ENCODE peak calls at places on chromosomes 5 and 9, in eight cellular contexts. B is colonic mucosa, K is nephron progenitor cell, Q is HCT116, Y is adrenal gland, J is fibroblast of pulmonary artery, F is SK-N-SH, S is GM12865. M is an unnamed sample.

GRCh38 chr5:32096891-32097592 is 77.1 kb downstream of the GOLPH3 start:
- DNase-seq in F (no peak), J (no peak), K (no peak), B (no peak), Q (no peak), Y (no peak), S (no peak), M (no peak)

GRCh38 chr9:128771094-128771721 is 519 bp downstream of the ZER1 start:
- DNase-seq in Y (peak), Q (no peak), S (peak), K (no peak), B (peak), F (no peak), J (peak), M (no peak)

GRCh38 chr5:109921735-109922395 is 232.1 kb downstream of the MAN2A1 start:
- DNase-seq in B (no peak), K (no peak), S (peak), Q (no peak), F (no peak), J (no peak), Y (no peak), M (no peak)

GRCh38 chr5:115168829-115169391 is 798 bp downstream of the TRIM36 start:
- DNase-seq in F (peak), K (peak), J (no peak), Y (no peak), S (peak), B (peak), Q (no peak), M (peak)

GRCh38 chr9:15231788-15232635 is 75.0 kb downstream of the TTC39B start:
- DNase-seq in K (peak), F (peak), J (peak), Y (peak), Q (peak), B (no peak), S (peak), M (peak)

GRCh38 chr5:38497946-38498345 is 58.5 kb downstream of the LIFR start:
- DNase-seq in F (no peak), S (no peak), Y (no peak), K (no peak), B (no peak), Q (peak), J (peak), M (no peak)

GRCh38 chr9:80489329-80489728 is 917.6 kb downstream of the TLE4 start:
- DNase-seq in F (no peak), J (no peak), K (no peak), S (no peak), Q (no peak), Y (no peak), B (no peak), M (no peak)

GRCh38 chr5:38535281-38535750 is 21.1 kb downstream of the LIFR start:
- DNase-seq in F (no peak), J (peak), Q (no peak), S (no peak), K (no peak), Y (no peak), B (no peak), M (no peak)

GRCh38 chr9:13358128-13358527 is 78.6 kb upstream of the MPDZ start:
- DNase-seq in B (no peak), Y (no peak), F (no peak), Q (no peak), J (peak), S (no peak), K (no peak), M (no peak)

GRCh38 chr5:76542887-76543690 is 80.1 kb downstream of the F2RL2 start:
- DNase-seq in K (peak), Q (no peak), J (no peak), S (peak), Y (no peak), B (no peak), F (no peak), M (no peak)

GRCh38 chr5:149221326-149221725 is 50.3 kb upstream of the AFAP1L1 start:
- DNase-seq in Q (no peak), F (no peak), J (peak), S (no peak), K (no peak), Y (no peak), B (no peak), M (no peak)

GRCh38 chr9:91248707-91249106 is 113.0 kb downstream of the AUH start:
- DNase-seq in J (no peak), Y (no peak), K (no peak), F (no peak), B (no peak), Q (no peak), S (no peak), M (no peak)

GRCh38 chr9:131732636-131733340 is 7.1 kb downstream of the RAPGEF1 start:
- DNase-seq in K (no peak), B (no peak), J (no peak), Q (no peak), Y (no peak), S (peak), F (no peak), M (no peak)

GRCh38 chr5:67578011-67578410 is 381.4 kb upstream of the CD180 start:
- DNase-seq in F (no peak), Q (no peak), Y (no peak), J (no peak), B (no peak), S (no peak), K (no peak), M (no peak)

GRCh38 chr5:127228540-127229184 is 61.9 kb upstream of the MEGF10 start:
- DNase-seq in J (no peak), Q (no peak), Y (no peak), K (peak), B (no peak), S (no peak), F (peak), M (no peak)

GRCh38 chr5:83255268-83255667 is 177.9 kb downstream of the XRCC4 start:
- DNase-seq in J (peak), K (no peak), F (no peak), S (no peak), Y (no peak), B (no peak), Q (no peak), M (no peak)

GRCh38 chr5:91176288-91177016 is 206.7 kb downstream of the ARRDC3 start:
- DNase-seq in B (no peak), K (no peak), Y (no peak), Q (no peak), S (no peak), F (no peak), J (no peak), M (no peak)

GRCh38 chr5:133291524-133291923 is 239.7 kb downstream of the HSPA4 start:
- DNase-seq in B (no peak), Q (no peak), J (no peak), F (no peak), K (no peak), S (no peak), Y (no peak), M (no peak)

GRCh38 chr5:169302491-169303118 is 1.7 kb upstream of the SLIT3 start:
- DNase-seq in S (peak), F (peak), B (peak), Q (peak), J (peak), Y (peak), K (peak), M (peak)

GRCh38 chr5:163379298-163380155 is 57.9 kb upstream of the CCNG1 start:
- DNase-seq in K (no peak), Q (peak), Y (no peak), B (no peak), S (no peak), J (peak), F (no peak), M (no peak)

GRCh38 chr5:136174021-136174659 is 18.8 kb downstream of the SMIM32 start:
- DNase-seq in J (peak), Q (peak), K (no peak), S (peak), B (no peak), F (peak), Y (no peak), M (peak)

GRCh38 chr9:99023831-99024230 is 80.1 kb downstream of the COL15A1 start:
- DNase-seq in Y (peak), Q (no peak), J (peak), B (no peak), K (no peak), F (peak), S (no peak), M (no peak)

GRCh38 chr5:168992687-168993086 is 308.3 kb downstream of the SLIT3 start:
- DNase-seq in B (no peak), S (no peak), F (peak), J (no peak), Q (peak), K (peak), Y (no peak), M (no peak)

GRCh38 chr9:109652971-109653370 is 127.0 kb upstream of the PALM2AKAP2 start:
- DNase-seq in Y (no peak), S (peak), B (no peak), K (no peak), F (peak), J (peak), Q (no peak), M (no peak)

GRCh38 chr9:115211413-115212204 is 93.7 kb upstream of the TNC start:
- DNase-seq in B (no peak), Q (no peak), J (no peak), F (no peak), Y (no peak), S (peak), K (no peak), M (peak)

GRCh38 chr9:133916159-133916541 is 76.0 kb downstream of the VAV2 start:
- DNase-seq in B (no peak), Q (no peak), F (no peak), Y (no peak), K (no peak), J (peak), S (no peak), M (no peak)

GRCh38 chr5:158874814-158875213 is 224.9 kb downstream of the EBF1 start:
- DNase-seq in B (no peak), J (no peak), Q (no peak), F (no peak), Y (no peak), K (no peak), S (peak), M (no peak)

GRCh38 chr9:115847245-115847644 is 306.3 kb upstream of the PAPPA start:
- DNase-seq in B (no peak), K (no peak), J (peak), F (no peak), S (no peak), Y (no peak), Q (no peak), M (no peak)

GRCh38 chr9:113963017-113963620 is 87.0 kb downstream of the ZNF618 start:
- DNase-seq in F (peak), B (peak), K (peak), Q (peak), J (peak), Y (peak), S (peak), M (peak)

GRCh38 chr5:72093824-72094223 is 13.5 kb upstream of the MAP1B start:
- DNase-seq in K (no peak), Q (no peak), B (no peak), Y (no peak), F (no peak), S (peak), J (no peak), M (peak)

GRCh38 chr9:14393382-14393781 is 79.4 kb upstream of the NFIB start:
- DNase-seq in F (no peak), Q (no peak), Y (no peak), K (no peak), S (no peak), J (no peak), B (no peak), M (no peak)

GRCh38 chr9:73437758-73438157 is 286.1 kb downstream of the ANXA1 start:
- DNase-seq in K (no peak), J (no peak), B (no peak), S (peak), Y (no peak), Q (peak), F (no peak), M (no peak)

GRCh38 chr9:103999375-104000062 is 94.6 kb upstream of the SMC2 start:
- DNase-seq in Q (no peak), Y (no peak), S (no peak), B (no peak), J (no peak), K (no peak), F (peak), M (no peak)

GRCh38 chr9:120324996-120325642 is 254.8 kb downstream of the CDK5RAP2 start:
- DNase-seq in S (peak), J (no peak), K (peak), Y (no peak), Q (no peak), F (peak), B (no peak), M (no peak)
- TF ChIP-seq CTCF in S (peak), J (no peak), K (peak), Y (no peak), Q (no peak), F (peak), B (no peak), M (peak)

GRCh38 chr5:141650851-141651727 is at the start of gene FCHSD1:
- DNase-seq in B (peak), Q (peak), J (peak), F (peak), K (peak), S (peak), Y (peak), M (peak)
- TF ChIP-seq CTCF in B (no peak), Q (no peak), J (no peak), F (no peak), K (no peak), S (no peak), Y (no peak), M (no peak)

GRCh38 chr9:89919171-89919681 is 314.4 kb downstream of the GADD45G start:
- DNase-seq in K (no peak), F (no peak), S (peak), B (peak), J (no peak), Q (peak), Y (peak), M (peak)
- TF ChIP-seq CTCF in K (no peak), F (no peak), S (peak), B (no peak), J (peak), Q (peak), Y (peak), M (peak)

DNA sequence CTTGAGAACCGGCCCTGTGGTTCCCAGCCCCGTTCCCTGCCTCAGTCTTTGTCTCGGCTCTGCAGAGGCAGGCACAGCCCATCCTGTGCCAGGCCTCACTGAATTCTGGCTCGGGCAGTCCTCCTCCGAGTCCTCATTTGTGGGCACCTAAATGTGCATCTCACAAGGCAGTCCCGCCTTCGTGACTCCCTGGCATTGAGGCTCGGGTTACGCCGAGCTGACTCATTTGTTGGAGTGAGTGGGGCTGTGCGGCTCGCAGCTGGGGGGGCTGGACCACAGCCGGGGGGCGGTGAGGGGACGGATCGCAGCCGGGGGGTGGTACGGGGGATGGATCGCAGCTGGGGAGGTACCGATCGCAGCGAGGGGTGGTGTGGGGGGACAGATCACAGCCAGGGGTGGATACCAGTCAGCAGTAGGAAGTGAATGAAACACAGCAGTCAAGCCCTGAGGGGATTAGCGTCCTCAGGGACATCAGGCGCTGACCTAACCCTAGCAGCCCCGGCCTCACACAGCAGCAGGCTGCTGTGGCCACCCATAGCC is 72.2 kb downstream of the PSMB7 start:
- DNase-seq in B (peak), F (no peak), K (peak), S (no peak), Y (peak), Q (no peak), J (peak), M (no peak)
- TF ChIP-seq CTCF in B (no peak), F (no peak), K (no peak), S (no peak), Y (no peak), Q (no peak), J (no peak), M (no peak)